ENCODE peak calls at places on chromosomes 7 and 10, in five cellular contexts. L, F, Y, U and H are unnamed samples.
A peak's percentile ranks its signal among the peaks of the same experiment; 100 is the strongest.

GRCh38 chr10:127524229-127524628 is 24.9 kb upstream of the NPS start:
- DNase-seq in L (no peak), F (no peak), Y (no peak), U (no peak), H (no peak)

GRCh38 chr10:131231965-131232541 is 79.5 kb downstream of the TCERG1L start:
- DNase-seq in L (no peak), F (no peak), Y (no peak), U (no peak), H (no peak)

GRCh38 chr10:74194545-74194944 is 43.5 kb downstream of the ADK start:
- DNase-seq in L (no peak), F (no peak), Y (no peak), U (no peak), H (no peak)

GRCh38 chr7:121618182-121618581 is 222.1 kb upstream of the FAM3C start:
- DNase-seq in L (no peak), F (no peak), Y (no peak), U (no peak), H (no peak)

GRCh38 chr7:26329520-26330269 is 38.0 kb downstream of the SNX10 start:
- DNase-seq in L (no peak), F (no peak), Y (no peak), U (no peak), H (no peak)

GRCh38 chr7:116812905-116813304 is 49.5 kb upstream of the CAPZA2 start:
- DNase-seq in L (no peak), F (no peak), Y (no peak), U (no peak), H (no peak)

GRCh38 chr7:148914208-148914777 is 30.2 kb upstream of the EZH2 start:
- DNase-seq in L (peak; percentile 43), F (no peak), Y (no peak), U (no peak), H (peak; percentile 45)

GRCh38 chr7:4681218-4681851 is 760 bp upstream of the FOXK1 start:
- DNase-seq in L (no peak), F (no peak), Y (no peak), U (peak; percentile 7), H (no peak)

GRCh38 chr7:228610-229009 is 36.2 kb downstream of the FAM20C start:
- DNase-seq in L (no peak), F (no peak), Y (no peak), U (no peak), H (no peak)
- H3K27ac ChIP-seq in L (peak overlapping the region; percentile 13), F (peak overlapping the region; percentile 37), Y (peak overlapping the region; percentile 61), U (no peak overlapping the region), H (no peak overlapping the region)

GRCh38 chr7:10643545-10643944 is 330.1 kb upstream of the PHF14 start:
- DNase-seq in L (no peak), F (no peak), Y (no peak), U (no peak), H (no peak)
- H3K27ac ChIP-seq in L (no peak overlapping the region), F (no peak overlapping the region), Y (no peak overlapping the region), U (no peak overlapping the region), H (no peak overlapping the region)

GRCh38 chr7:69208848-69209247 is 389.4 kb upstream of the AUTS2 start:
- DNase-seq in L (no peak), F (no peak), Y (no peak), U (peak; percentile 73), H (no peak)
- H3K27ac ChIP-seq in L (no peak overlapping the region), F (no peak overlapping the region), Y (no peak overlapping the region), U (peak overlapping the region; percentile 76), H (no peak overlapping the region)

GRCh38 chr10:95513941-95514392 is 47.2 kb downstream of the SORBS1 start:
- DNase-seq in L (peak; percentile 79), F (peak; percentile 39), Y (no peak), U (no peak), H (peak; percentile 8)
- H3K27ac ChIP-seq in L (no peak overlapping the region), F (peak overlapping the region; percentile 74), Y (peak overlapping the region; percentile 92), U (no peak overlapping the region), H (no peak overlapping the region)